ENCODE peak calls at places on chromosome 22, in nine cellular contexts. One of them, this sample, is unnamed.
A peak's percentile ranks its signal among the peaks of the same experiment; 100 is the strongest.

GRCh38 chr22:24474221-24474620 is 20.9 kb upstream of the UPB1 start:
- DNase-seq in activated T-cell treated with anti-CD3 and anti-CD28 coated beads, Interleukin-2, amount 50 U/mL, for 72 hours: no peak
- DNase-seq in A549: peak; percentile 36
- DNase-seq in heart left ventricle: no peak
- DNase-seq in SJSA1: peak; percentile 83
- DNase-seq in astrocyte of the hippocampus: peak; percentile 92
- DNase-seq in NB4: no peak
- DNase-seq in fibroblast of the aortic adventitia: peak; percentile 92
- DNase-seq in H1: no peak
- DNase-seq in this sample: peak; percentile 89

GRCh38 chr22:35258144-35258988 is 1.1 kb downstream of the HMGXB4 start:
- DNase-seq in NB4: peak; percentile 34
- DNase-seq in activated T-cell treated with anti-CD3 and anti-CD28 coated beads, Interleukin-2, amount 50 U/mL, for 72 hours: no peak
- DNase-seq in A549: peak; percentile 10
- DNase-seq in H1: peak; percentile 52
- DNase-seq in heart left ventricle: peak; percentile 10
- DNase-seq in SJSA1: no peak
- DNase-seq in fibroblast of the aortic adventitia: peak; percentile 26
- DNase-seq in astrocyte of the hippocampus: peak; percentile 59
- DNase-seq in this sample: peak; percentile 22

GRCh38 chr22:36328635-36329216 is 59.0 kb downstream of the MYH9 start:
- DNase-seq in NB4: peak; percentile 80
- DNase-seq in A549: peak; percentile 68
- DNase-seq in H1: no peak
- DNase-seq in heart left ventricle: no peak
- DNase-seq in SJSA1: peak; percentile 90
- DNase-seq in fibroblast of the aortic adventitia: peak; percentile 73
- DNase-seq in astrocyte of the hippocampus: peak; percentile 92
- DNase-seq in activated T-cell treated with anti-CD3 and anti-CD28 coated beads, Interleukin-2, amount 50 U/mL, for 72 hours: peak; percentile 50
- DNase-seq in this sample: peak; percentile 93

GRCh38 chr22:33811208-33811607 is 109.1 kb downstream of the LARGE1 start:
- DNase-seq in fibroblast of the aortic adventitia: no peak
- DNase-seq in A549: no peak
- DNase-seq in activated T-cell treated with anti-CD3 and anti-CD28 coated beads, Interleukin-2, amount 50 U/mL, for 72 hours: no peak
- DNase-seq in heart left ventricle: no peak
- DNase-seq in H1: no peak
- DNase-seq in SJSA1: no peak
- DNase-seq in NB4: no peak
- DNase-seq in astrocyte of the hippocampus: no peak
- DNase-seq in this sample: no peak

GRCh38 chr22:36351921-36352774 is 35.6 kb downstream of the MYH9 start:
- DNase-seq in NB4: no peak
- DNase-seq in astrocyte of the hippocampus: peak; percentile 60
- DNase-seq in A549: peak; percentile 59
- DNase-seq in activated T-cell treated with anti-CD3 and anti-CD28 coated beads, Interleukin-2, amount 50 U/mL, for 72 hours: no peak
- DNase-seq in fibroblast of the aortic adventitia: no peak
- DNase-seq in SJSA1: no peak
- DNase-seq in H1: no peak
- DNase-seq in heart left ventricle: no peak
- DNase-seq in this sample: peak; percentile 51

GRCh38 chr22:20438678-20439492 is 1.3 kb upstream of the SCARF2 start:
- DNase-seq in NB4: no peak
- DNase-seq in heart left ventricle: no peak
- DNase-seq in astrocyte of the hippocampus: no peak
- DNase-seq in A549: peak; percentile 17
- DNase-seq in SJSA1: no peak
- DNase-seq in activated T-cell treated with anti-CD3 and anti-CD28 coated beads, Interleukin-2, amount 50 U/mL, for 72 hours: no peak
- DNase-seq in H1: no peak
- DNase-seq in fibroblast of the aortic adventitia: no peak
- DNase-seq in this sample: no peak

GRCh38 chr22:27810566-27810965 is 9.0 kb upstream of the MN1 start:
- DNase-seq in astrocyte of the hippocampus: peak; percentile 79
- DNase-seq in A549: no peak
- DNase-seq in H1: no peak
- DNase-seq in heart left ventricle: peak; percentile 60
- DNase-seq in SJSA1: no peak
- DNase-seq in activated T-cell treated with anti-CD3 and anti-CD28 coated beads, Interleukin-2, amount 50 U/mL, for 72 hours: no peak
- DNase-seq in fibroblast of the aortic adventitia: peak; percentile 84
- DNase-seq in NB4: no peak
- DNase-seq in this sample: peak; percentile 59

GRCh38 chr22:46761539-46762237 is 762 bp upstream of the TBC1D22A start:
- DNase-seq in astrocyte of the hippocampus: no peak
- DNase-seq in SJSA1: no peak
- DNase-seq in fibroblast of the aortic adventitia: no peak
- DNase-seq in H1: no peak
- DNase-seq in NB4: no peak
- DNase-seq in heart left ventricle: no peak
- DNase-seq in activated T-cell treated with anti-CD3 and anti-CD28 coated beads, Interleukin-2, amount 50 U/mL, for 72 hours: no peak
- DNase-seq in A549: no peak
- DNase-seq in this sample: no peak

GRCh38 chr22:42902875-42903510 is 45.9 kb upstream of the ARFGAP3 start:
- DNase-seq in heart left ventricle: no peak
- DNase-seq in activated T-cell treated with anti-CD3 and anti-CD28 coated beads, Interleukin-2, amount 50 U/mL, for 72 hours: no peak
- DNase-seq in H1: no peak
- DNase-seq in A549: no peak
- DNase-seq in NB4: no peak
- DNase-seq in astrocyte of the hippocampus: no peak
- DNase-seq in SJSA1: no peak
- DNase-seq in fibroblast of the aortic adventitia: no peak
- DNase-seq in this sample: peak; percentile 85

GRCh38 chr22:16810188-16810802 is 14.9 kb downstream of the XKR3 start:
- DNase-seq in heart left ventricle: no peak
- DNase-seq in activated T-cell treated with anti-CD3 and anti-CD28 coated beads, Interleukin-2, amount 50 U/mL, for 72 hours: no peak
- DNase-seq in astrocyte of the hippocampus: no peak
- DNase-seq in H1: no peak
- DNase-seq in fibroblast of the aortic adventitia: peak; percentile 1
- DNase-seq in SJSA1: no peak
- DNase-seq in NB4: no peak
- DNase-seq in A549: no peak
- DNase-seq in this sample: no peak

GRCh38 chr22:45638834-45639746 is 32.5 kb upstream of the ATXN10 start:
- DNase-seq in SJSA1: peak; percentile 76
- DNase-seq in astrocyte of the hippocampus: peak; percentile 23
- DNase-seq in heart left ventricle: no peak
- DNase-seq in NB4: peak; percentile 88
- DNase-seq in H1: no peak
- DNase-seq in A549: peak; percentile 98
- DNase-seq in fibroblast of the aortic adventitia: peak; percentile 69
- DNase-seq in activated T-cell treated with anti-CD3 and anti-CD28 coated beads, Interleukin-2, amount 50 U/mL, for 72 hours: no peak
- DNase-seq in this sample: peak; percentile 62

GRCh38 chr22:50086526-50086925 is 1.3 kb upstream of the MLC1 start:
- DNase-seq in fibroblast of the aortic adventitia: peak; percentile 89
- DNase-seq in heart left ventricle: no peak
- DNase-seq in activated T-cell treated with anti-CD3 and anti-CD28 coated beads, Interleukin-2, amount 50 U/mL, for 72 hours: no peak
- DNase-seq in H1: no peak
- DNase-seq in astrocyte of the hippocampus: peak; percentile 75
- DNase-seq in SJSA1: no peak
- DNase-seq in NB4: no peak
- DNase-seq in A549: no peak
- DNase-seq in this sample: peak; percentile 77

GRCh38 chr22:32951807-32952153 is 106.4 kb downstream of the SYN3 start:
- DNase-seq in activated T-cell treated with anti-CD3 and anti-CD28 coated beads, Interleukin-2, amount 50 U/mL, for 72 hours: no peak
- DNase-seq in A549: no peak
- DNase-seq in fibroblast of the aortic adventitia: no peak
- DNase-seq in astrocyte of the hippocampus: no peak
- DNase-seq in heart left ventricle: peak; percentile 65
- DNase-seq in SJSA1: no peak
- DNase-seq in NB4: no peak
- DNase-seq in H1: no peak
- DNase-seq in this sample: no peak

GRCh38 chr22:28329582-28330073 is 350.0 kb downstream of the TTC28 start:
- DNase-seq in A549: no peak
- DNase-seq in astrocyte of the hippocampus: peak; percentile 27
- DNase-seq in H1: no peak
- DNase-seq in NB4: peak; percentile 4
- DNase-seq in activated T-cell treated with anti-CD3 and anti-CD28 coated beads, Interleukin-2, amount 50 U/mL, for 72 hours: no peak
- DNase-seq in heart left ventricle: no peak
- DNase-seq in SJSA1: no peak
- DNase-seq in fibroblast of the aortic adventitia: peak; percentile 76
- DNase-seq in this sample: peak; percentile 86

GRCh38 chr22:29002603-29003002 is 59.0 kb downstream of the C22orf31 start:
- DNase-seq in H1: no peak
- DNase-seq in fibroblast of the aortic adventitia: no peak
- DNase-seq in A549: no peak
- DNase-seq in NB4: no peak
- DNase-seq in SJSA1: no peak
- DNase-seq in activated T-cell treated with anti-CD3 and anti-CD28 coated beads, Interleukin-2, amount 50 U/mL, for 72 hours: no peak
- DNase-seq in heart left ventricle: peak; percentile 18
- DNase-seq in astrocyte of the hippocampus: no peak
- DNase-seq in this sample: no peak

GRCh38 chr22:30457964-30458363 is 13.9 kb downstream of the SEC14L3 start:
- DNase-seq in fibroblast of the aortic adventitia: no peak
- DNase-seq in astrocyte of the hippocampus: peak; percentile 20
- DNase-seq in H1: no peak
- DNase-seq in activated T-cell treated with anti-CD3 and anti-CD28 coated beads, Interleukin-2, amount 50 U/mL, for 72 hours: no peak
- DNase-seq in A549: no peak
- DNase-seq in NB4: no peak
- DNase-seq in SJSA1: no peak
- DNase-seq in heart left ventricle: no peak
- DNase-seq in this sample: no peak

GRCh38 chr22:22616636-22617035 is 27.8 kb upstream of the GGTLC2 start:
- DNase-seq in activated T-cell treated with anti-CD3 and anti-CD28 coated beads, Interleukin-2, amount 50 U/mL, for 72 hours: peak; percentile 15
- DNase-seq in SJSA1: no peak
- DNase-seq in H1: no peak
- DNase-seq in NB4: no peak
- DNase-seq in fibroblast of the aortic adventitia: no peak
- DNase-seq in heart left ventricle: no peak
- DNase-seq in A549: peak; percentile 40
- DNase-seq in astrocyte of the hippocampus: no peak
- DNase-seq in this sample: no peak

GRCh38 chr22:46674906-46675305 is 54.7 kb downstream of the GRAMD4 start:
- DNase-seq in A549: no peak
- DNase-seq in H1: no peak
- DNase-seq in heart left ventricle: no peak
- DNase-seq in NB4: no peak
- DNase-seq in activated T-cell treated with anti-CD3 and anti-CD28 coated beads, Interleukin-2, amount 50 U/mL, for 72 hours: peak; percentile 24
- DNase-seq in astrocyte of the hippocampus: no peak
- DNase-seq in fibroblast of the aortic adventitia: no peak
- DNase-seq in SJSA1: no peak
- DNase-seq in this sample: no peak

GRCh38 chr22:19088866-19089595 is 33.2 kb downstream of the DGCR2 start:
- DNase-seq in astrocyte of the hippocampus: no peak
- DNase-seq in activated T-cell treated with anti-CD3 and anti-CD28 coated beads, Interleukin-2, amount 50 U/mL, for 72 hours: no peak
- DNase-seq in H1: no peak
- DNase-seq in NB4: no peak
- DNase-seq in fibroblast of the aortic adventitia: no peak
- DNase-seq in SJSA1: no peak
- DNase-seq in A549: no peak
- DNase-seq in heart left ventricle: no peak
- DNase-seq in this sample: no peak

GRCh38 chr22:24185001-24185500 is 3.8 kb downstream of the SUSD2 start:
- DNase-seq in heart left ventricle: no peak
- DNase-seq in astrocyte of the hippocampus: no peak
- DNase-seq in activated T-cell treated with anti-CD3 and anti-CD28 coated beads, Interleukin-2, amount 50 U/mL, for 72 hours: no peak
- DNase-seq in fibroblast of the aortic adventitia: no peak
- DNase-seq in H1: no peak
- DNase-seq in NB4: no peak
- DNase-seq in A549: no peak
- DNase-seq in SJSA1: no peak
- DNase-seq in this sample: no peak

GRCh38 chr22:42114721-42115120 is 15.9 kb downstream of the CYP2D6 start:
- DNase-seq in SJSA1: no peak
- DNase-seq in heart left ventricle: no peak
- DNase-seq in astrocyte of the hippocampus: no peak
- DNase-seq in activated T-cell treated with anti-CD3 and anti-CD28 coated beads, Interleukin-2, amount 50 U/mL, for 72 hours: no peak
- DNase-seq in NB4: peak; percentile 42
- DNase-seq in H1: peak; percentile 80
- DNase-seq in fibroblast of the aortic adventitia: peak; percentile 32
- DNase-seq in A549: peak; percentile 34
- DNase-seq in this sample: peak; percentile 41

GRCh38 chr22:39153220-39153860 is 860 bp upstream of the CBX7 start:
- DNase-seq in fibroblast of the aortic adventitia: no peak
- DNase-seq in H1: no peak
- DNase-seq in heart left ventricle: no peak
- DNase-seq in astrocyte of the hippocampus: no peak
- DNase-seq in SJSA1: no peak
- DNase-seq in activated T-cell treated with anti-CD3 and anti-CD28 coated beads, Interleukin-2, amount 50 U/mL, for 72 hours: no peak
- DNase-seq in A549: no peak
- DNase-seq in NB4: no peak
- DNase-seq in this sample: no peak

GRCh38 chr22:34696557-34696956 is 369.4 kb upstream of the ISX start:
- DNase-seq in H1: peak; percentile 45
- DNase-seq in A549: no peak
- DNase-seq in activated T-cell treated with anti-CD3 and anti-CD28 coated beads, Interleukin-2, amount 50 U/mL, for 72 hours: no peak
- DNase-seq in SJSA1: no peak
- DNase-seq in fibroblast of the aortic adventitia: no peak
- DNase-seq in heart left ventricle: no peak
- DNase-seq in astrocyte of the hippocampus: peak; percentile 8
- DNase-seq in NB4: peak; percentile 37
- DNase-seq in this sample: no peak

GRCh38 chr22:21568207-21569075 is 927 bp downstream of the UBE2L3 start:
- DNase-seq in A549: peak; percentile 19
- DNase-seq in astrocyte of the hippocampus: peak; percentile 49
- DNase-seq in fibroblast of the aortic adventitia: peak; percentile 37
- DNase-seq in activated T-cell treated with anti-CD3 and anti-CD28 coated beads, Interleukin-2, amount 50 U/mL, for 72 hours: peak; percentile 31
- DNase-seq in SJSA1: peak; percentile 51
- DNase-seq in NB4: peak; percentile 57
- DNase-seq in heart left ventricle: no peak
- DNase-seq in H1: no peak
- DNase-seq in this sample: peak; percentile 31

GRCh38 chr22:36143066-36143815 is 17.3 kb downstream of the APOL3 start:
- DNase-seq in SJSA1: no peak
- DNase-seq in activated T-cell treated with anti-CD3 and anti-CD28 coated beads, Interleukin-2, amount 50 U/mL, for 72 hours: no peak
- DNase-seq in astrocyte of the hippocampus: no peak
- DNase-seq in NB4: no peak
- DNase-seq in H1: no peak
- DNase-seq in A549: no peak
- DNase-seq in fibroblast of the aortic adventitia: no peak
- DNase-seq in heart left ventricle: no peak
- DNase-seq in this sample: no peak

GRCh38 chr22:49633010-49633324 is 194.7 kb downstream of the BRD1 start:
- DNase-seq in astrocyte of the hippocampus: no peak
- DNase-seq in A549: no peak
- DNase-seq in SJSA1: no peak
- DNase-seq in NB4: no peak
- DNase-seq in H1: no peak
- DNase-seq in heart left ventricle: no peak
- DNase-seq in fibroblast of the aortic adventitia: no peak
- DNase-seq in activated T-cell treated with anti-CD3 and anti-CD28 coated beads, Interleukin-2, amount 50 U/mL, for 72 hours: no peak
- DNase-seq in this sample: no peak

GRCh38 chr22:37095113-37095512 is 14.4 kb downstream of the TMPRSS6 start:
- DNase-seq in A549: no peak
- DNase-seq in NB4: no peak
- DNase-seq in activated T-cell treated with anti-CD3 and anti-CD28 coated beads, Interleukin-2, amount 50 U/mL, for 72 hours: peak; percentile 83
- DNase-seq in heart left ventricle: no peak
- DNase-seq in H1: no peak
- DNase-seq in SJSA1: no peak
- DNase-seq in astrocyte of the hippocampus: no peak
- DNase-seq in fibroblast of the aortic adventitia: no peak
- DNase-seq in this sample: no peak

GRCh38 chr22:19691721-19692341 is 22.5 kb upstream of the SEPTIN5 start:
- DNase-seq in heart left ventricle: no peak
- DNase-seq in activated T-cell treated with anti-CD3 and anti-CD28 coated beads, Interleukin-2, amount 50 U/mL, for 72 hours: no peak
- DNase-seq in H1: no peak
- DNase-seq in NB4: no peak
- DNase-seq in fibroblast of the aortic adventitia: peak; percentile 52
- DNase-seq in SJSA1: peak; percentile 83
- DNase-seq in astrocyte of the hippocampus: peak; percentile 88
- DNase-seq in A549: peak; percentile 73
- DNase-seq in this sample: peak; percentile 31

GRCh38 chr22:27434898-27435297 is 366.7 kb downstream of the MN1 start:
- DNase-seq in heart left ventricle: no peak
- DNase-seq in SJSA1: no peak
- DNase-seq in H1: no peak
- DNase-seq in astrocyte of the hippocampus: no peak
- DNase-seq in NB4: no peak
- DNase-seq in fibroblast of the aortic adventitia: peak; percentile 25
- DNase-seq in activated T-cell treated with anti-CD3 and anti-CD28 coated beads, Interleukin-2, amount 50 U/mL, for 72 hours: no peak
- DNase-seq in A549: no peak
- DNase-seq in this sample: peak; percentile 82

GRCh38 chr22:40281717-40282116 is 64.6 kb upstream of the ADSL start:
- DNase-seq in A549: no peak
- DNase-seq in NB4: no peak
- DNase-seq in SJSA1: no peak
- DNase-seq in astrocyte of the hippocampus: no peak
- DNase-seq in fibroblast of the aortic adventitia: no peak
- DNase-seq in activated T-cell treated with anti-CD3 and anti-CD28 coated beads, Interleukin-2, amount 50 U/mL, for 72 hours: no peak
- DNase-seq in heart left ventricle: no peak
- DNase-seq in H1: no peak
- DNase-seq in this sample: no peak

GRCh38 chr22:38442967-38443674 is 11.9 kb downstream of the KCNJ4 start:
- DNase-seq in activated T-cell treated with anti-CD3 and anti-CD28 coated beads, Interleukin-2, amount 50 U/mL, for 72 hours: no peak
- DNase-seq in H1: no peak
- DNase-seq in heart left ventricle: peak; percentile 80
- DNase-seq in NB4: no peak
- DNase-seq in A549: no peak
- DNase-seq in fibroblast of the aortic adventitia: no peak
- DNase-seq in astrocyte of the hippocampus: peak; percentile 19
- DNase-seq in SJSA1: no peak
- DNase-seq in this sample: no peak